ENCODE peak calls at places on chromosomes 13 and 19, in seven cellular contexts. K, C, U, S, H, V and N are unnamed samples.

GRCh38 chr19:14614099-14614412 is 31.2 kb downstream of the CLEC17A start:
- DNase-seq in C (no peak), K (no peak), V (no peak), U (no peak), H (no peak), S (peak), N (no peak)

GRCh38 chr19:14138576-14139265 is 2.3 kb upstream of the ASF1B start:
- DNase-seq in H (no peak), C (no peak), V (no peak), K (no peak), S (no peak), U (no peak), N (no peak)

GRCh38 chr19:57934820-57935665 is at the start of gene ZNF418:
- DNase-seq in V (peak), K (peak), C (peak), H (no peak), S (no peak), U (peak), N (no peak)

GRCh38 chr13:106455190-106455589 is 80.3 kb downstream of the EFNB2 start:
- DNase-seq in C (no peak), H (no peak), K (no peak), U (no peak), S (no peak), V (peak), N (no peak)

GRCh38 chr13:40161008-40161694 is 505.3 kb downstream of the FOXO1 start:
- DNase-seq in V (no peak), U (no peak), S (no peak), K (no peak), H (no peak), C (no peak), N (no peak)

GRCh38 chr13:32117696-32118095 is 86.1 kb downstream of the FRY start:
- DNase-seq in S (no peak), H (no peak), C (no peak), K (no peak), V (no peak), U (no peak), N (no peak)

GRCh38 chr13:66367356-66367755 is 862.8 kb downstream of the PCDH9 start:
- DNase-seq in H (no peak), V (no peak), K (no peak), U (no peak), C (no peak), S (no peak), N (no peak)

GRCh38 chr13:27043013-27043412 is 128.6 kb downstream of the USP12 start:
- DNase-seq in C (peak), U (peak), V (no peak), S (no peak), K (peak), H (peak), N (no peak)

GRCh38 chr19:1104452-1105216 is 840 bp downstream of the GPX4 start:
- DNase-seq in H (peak), K (no peak), C (peak), S (peak), U (peak), V (peak), N (peak)

DNA sequence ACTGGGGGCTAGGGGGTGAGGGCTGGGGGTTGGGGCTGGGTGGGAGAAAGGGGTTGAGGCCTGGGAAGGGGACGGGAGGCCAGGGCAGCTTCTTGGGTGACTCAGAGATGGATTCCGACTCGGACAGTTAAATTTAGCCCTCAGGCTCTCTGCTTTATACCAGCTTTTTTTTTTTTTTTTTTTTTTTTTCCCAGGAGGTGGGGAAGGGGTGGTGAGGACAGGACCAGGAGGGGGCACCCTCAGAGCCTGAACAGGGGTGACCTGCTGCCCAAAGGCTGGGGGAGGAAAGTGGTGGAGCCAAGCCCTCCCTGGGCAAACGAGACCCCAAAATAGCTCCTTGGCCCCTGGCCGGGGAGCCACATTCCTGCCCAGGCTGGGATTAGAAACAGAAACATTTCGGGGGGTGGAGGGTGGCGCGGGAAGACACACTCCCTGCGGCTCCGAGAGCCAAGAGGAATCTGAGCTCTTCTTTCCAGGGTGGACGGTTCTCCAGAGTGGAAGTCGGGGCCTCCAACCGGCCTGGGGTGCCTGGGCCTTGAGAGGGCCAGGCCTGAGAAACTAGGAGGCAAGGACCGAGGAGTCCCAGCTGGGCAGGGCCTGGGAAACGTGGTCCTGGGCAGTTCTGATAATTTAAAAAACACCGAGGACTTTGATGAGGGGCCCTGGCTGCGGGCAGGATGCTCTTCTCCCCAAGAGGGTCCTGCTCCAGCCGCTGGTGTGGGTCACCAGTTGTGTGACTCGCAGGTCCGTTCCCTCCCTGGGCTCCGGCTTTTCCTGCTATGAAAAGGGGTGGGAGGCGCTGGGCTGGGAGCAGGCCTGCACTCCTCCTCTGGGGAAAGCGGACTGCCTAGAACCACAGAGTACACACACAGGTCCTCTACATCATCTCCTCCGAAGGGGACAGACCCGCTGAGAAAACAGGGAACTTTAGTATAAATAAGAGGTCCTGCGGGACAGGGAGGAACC is 813 bp upstream of the DMPK start:
- DNase-seq in H (no peak), C (peak), S (no peak), K (peak), U (no peak), V (no peak), N (no peak)
- TF ChIP-seq POLR2A in H (no peak), C (no peak), S (no peak), K (no peak), U (no peak), V (no peak), N (no peak)

GRCh38 chr13:72205773-72206172 is 338.8 kb upstream of the DACH1 start:
- DNase-seq in U (no peak), V (no peak), H (no peak), K (no peak), S (no peak), C (no peak), N (no peak)
- TF ChIP-seq POLR2AphosphoS5 in U (no peak), V (no peak), H (no peak), K (no peak), S (no peak), C (no peak), N (no peak)

DNA sequence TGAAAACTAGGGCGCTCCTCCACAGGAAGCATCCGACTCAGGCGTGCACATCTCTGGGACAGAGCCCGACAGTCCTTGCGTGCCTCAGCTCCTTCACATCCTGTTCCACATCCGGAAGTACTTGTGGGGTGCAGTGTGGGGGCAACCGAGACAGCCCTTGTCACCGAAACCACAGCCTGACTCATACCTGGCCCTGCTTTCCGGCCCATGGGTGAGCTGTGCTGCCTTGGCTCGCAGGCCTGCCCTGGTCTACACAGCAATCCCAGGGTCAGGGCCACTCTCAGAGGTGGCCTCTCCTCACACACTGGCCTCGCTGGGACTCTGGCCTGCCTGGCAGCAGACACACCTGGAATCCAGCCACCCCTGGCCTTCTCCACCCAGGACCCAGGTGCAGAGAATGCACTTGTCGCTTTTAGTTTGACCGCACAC is 100.4 kb downstream of the STK24 start:
- DNase-seq in S (peak), H (no peak), U (no peak), K (peak), V (no peak), C (peak), N (peak)
- TF ChIP-seq POLR2A in S (peak), H (no peak), U (peak), K (no peak), V (peak), C (no peak), N (peak)

GRCh38 chr19:19366691-19367396 is 38.6 kb upstream of the GATAD2A start:
- DNase-seq in S (no peak), K (peak), H (peak), U (peak), C (no peak), V (peak), N (peak)
- TF ChIP-seq POLR2AphosphoS5 in S (no peak), K (no peak), H (peak), U (no peak), C (no peak), V (peak), N (no peak)